ENCODE peak calls at places on chromosome 11, in eight cellular contexts. One of them, this sample, is unnamed.

GRCh38 chr11:35326266-35326879 is 93.0 kb downstream of the SLC1A2 start:
- DNase-seq in breast epithelium: no peak
- DNase-seq in K562: no peak
- DNase-seq in lung: no peak
- DNase-seq in iPS DF 6.9: no peak
- DNase-seq in IMR-90: no peak
- DNase-seq in fibroblast of lung: no peak
- DNase-seq in upper lobe of right lung: no peak
- DNase-seq in this sample: no peak

GRCh38 chr11:13074714-13075464 is 65.8 kb downstream of the RASSF10 start:
- DNase-seq in breast epithelium: no peak
- DNase-seq in K562: no peak
- DNase-seq in lung: no peak
- DNase-seq in iPS DF 6.9: no peak
- DNase-seq in IMR-90: no peak
- DNase-seq in fibroblast of lung: no peak
- DNase-seq in upper lobe of right lung: no peak
- DNase-seq in this sample: no peak

GRCh38 chr11:72235351-72236057 is 8.5 kb downstream of the PHOX2A start:
- DNase-seq in breast epithelium: no peak
- DNase-seq in K562: no peak
- DNase-seq in lung: no peak
- DNase-seq in iPS DF 6.9: no peak
- DNase-seq in IMR-90: no peak
- DNase-seq in fibroblast of lung: no peak
- DNase-seq in upper lobe of right lung: peak; percentile 47
- DNase-seq in this sample: no peak

GRCh38 chr11:69552951-69553350 is 71.5 kb downstream of the LINC01488 start:
- DNase-seq in breast epithelium: peak; percentile 6
- DNase-seq in K562: no peak
- DNase-seq in lung: no peak
- DNase-seq in iPS DF 6.9: no peak
- DNase-seq in IMR-90: no peak
- DNase-seq in fibroblast of lung: no peak
- DNase-seq in upper lobe of right lung: peak; percentile 54
- DNase-seq in this sample: no peak

GRCh38 chr11:118144301-118144701 is 8.3 kb downstream of the SCN4B start:
- DNase-seq in breast epithelium: no peak
- DNase-seq in K562: no peak
- DNase-seq in lung: no peak
- DNase-seq in iPS DF 6.9: no peak
- DNase-seq in IMR-90: no peak
- DNase-seq in fibroblast of lung: no peak
- DNase-seq in upper lobe of right lung: peak; percentile 28
- DNase-seq in this sample: no peak

GRCh38 chr11:108496643-108497256 is 1.4 kb downstream of the POGLUT3 start:
- DNase-seq in breast epithelium: no peak
- DNase-seq in K562: peak; percentile 38
- DNase-seq in lung: no peak
- DNase-seq in iPS DF 6.9: no peak
- DNase-seq in IMR-90: peak; percentile 31
- DNase-seq in fibroblast of lung: peak; percentile 52
- DNase-seq in upper lobe of right lung: no peak
- DNase-seq in this sample: no peak

GRCh38 chr11:92667446-92668165 is 301.8 kb upstream of the MTNR1B start:
- DNase-seq in breast epithelium: no peak
- DNase-seq in K562: no peak
- DNase-seq in lung: no peak
- DNase-seq in iPS DF 6.9: no peak
- DNase-seq in IMR-90: no peak
- DNase-seq in fibroblast of lung: no peak
- DNase-seq in upper lobe of right lung: no peak
- DNase-seq in this sample: no peak

GRCh38 chr11:78961186-78961782 is 386.6 kb upstream of the NARS2 start:
- DNase-seq in breast epithelium: no peak
- DNase-seq in K562: peak; percentile 24
- DNase-seq in lung: peak; percentile 41
- DNase-seq in iPS DF 6.9: peak; percentile 37
- DNase-seq in IMR-90: peak; percentile 46
- DNase-seq in fibroblast of lung: peak; percentile 20
- DNase-seq in upper lobe of right lung: no peak
- DNase-seq in this sample: peak; percentile 28

GRCh38 chr11:102157219-102157618 is 47.0 kb downstream of the YAP1 start:
- DNase-seq in breast epithelium: no peak
- DNase-seq in K562: no peak
- DNase-seq in lung: peak; percentile 51
- DNase-seq in iPS DF 6.9: no peak
- DNase-seq in IMR-90: peak; percentile 85
- DNase-seq in fibroblast of lung: peak; percentile 82
- DNase-seq in upper lobe of right lung: no peak
- DNase-seq in this sample: peak; percentile 82

GRCh38 chr11:128810784-128811514 is 56.1 kb downstream of the KCNJ1 start:
- DNase-seq in breast epithelium: no peak
- DNase-seq in K562: no peak
- DNase-seq in lung: no peak
- DNase-seq in iPS DF 6.9: no peak
- DNase-seq in IMR-90: no peak
- DNase-seq in fibroblast of lung: no peak
- DNase-seq in upper lobe of right lung: no peak
- DNase-seq in this sample: no peak
- H3K27ac ChIP-seq in breast epithelium: no peak overlapping the region
- H3K27ac ChIP-seq in K562: no peak overlapping the region
- H3K27ac ChIP-seq in lung: no peak overlapping the region
- H3K27ac ChIP-seq in iPS DF 6.9: no peak overlapping the region
- H3K27ac ChIP-seq in IMR-90: no peak overlapping the region
- H3K27ac ChIP-seq in fibroblast of lung: no peak overlapping the region
- H3K27ac ChIP-seq in upper lobe of right lung: no peak overlapping the region
- H3K27ac ChIP-seq in this sample: no peak overlapping the region

GRCh38 chr11:2345050-2345449 is 32.1 kb upstream of the CD81 start:
- DNase-seq in breast epithelium: no peak
- DNase-seq in K562: no peak
- DNase-seq in lung: no peak
- DNase-seq in iPS DF 6.9: no peak
- DNase-seq in IMR-90: no peak
- DNase-seq in fibroblast of lung: no peak
- DNase-seq in upper lobe of right lung: no peak
- DNase-seq in this sample: no peak
- H3K4me3 ChIP-seq in breast epithelium: no peak overlapping the region
- H3K4me3 ChIP-seq in K562: no peak overlapping the region
- H3K4me3 ChIP-seq in lung: no peak overlapping the region
- H3K4me3 ChIP-seq in iPS DF 6.9: no peak overlapping the region
- H3K4me3 ChIP-seq in IMR-90: no peak overlapping the region
- H3K4me3 ChIP-seq in fibroblast of lung: no peak overlapping the region
- H3K4me3 ChIP-seq in upper lobe of right lung: no peak overlapping the region
- H3K4me3 ChIP-seq in this sample: no peak overlapping the region

DNA sequence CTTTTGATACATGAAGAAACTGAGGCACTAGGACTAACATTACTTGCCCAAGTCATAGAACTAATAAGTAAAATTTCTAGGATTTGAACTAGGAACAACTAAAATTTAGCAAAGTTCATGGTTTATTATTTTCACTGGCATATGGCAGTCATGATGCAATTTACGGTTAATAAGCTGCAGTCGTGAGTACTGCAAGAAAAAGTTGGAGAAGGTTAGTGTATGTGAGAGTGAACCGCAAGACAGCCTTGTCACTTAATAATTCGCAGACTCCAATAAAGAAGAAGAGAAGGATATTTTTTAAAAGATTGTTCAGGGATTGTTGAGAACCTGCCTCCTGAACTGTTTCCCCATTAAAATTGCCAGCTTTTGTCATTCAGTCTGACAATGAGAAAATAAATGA is 663.4 kb upstream of the TENM4 start:
- DNase-seq in breast epithelium: no peak
- DNase-seq in K562: no peak
- DNase-seq in lung: no peak
- DNase-seq in iPS DF 6.9: no peak
- DNase-seq in IMR-90: no peak
- DNase-seq in fibroblast of lung: no peak
- DNase-seq in upper lobe of right lung: no peak
- DNase-seq in this sample: no peak
- H3K4me1 ChIP-seq in breast epithelium: no peaks in the 10 kb centered on the region
- H3K4me1 ChIP-seq in K562: no peaks in the 10 kb centered on the region
- H3K4me1 ChIP-seq in lung: no peaks in the 10 kb centered on the region
- H3K4me1 ChIP-seq in iPS DF 6.9: no peaks in the 10 kb centered on the region
- H3K4me1 ChIP-seq in IMR-90: peaks cover 5% of the 10 kb centered on the region
- H3K4me1 ChIP-seq in fibroblast of lung: peaks cover 4% of the 10 kb centered on the region
- H3K4me1 ChIP-seq in upper lobe of right lung: no peaks in the 10 kb centered on the region
- H3K4me1 ChIP-seq in this sample: no peaks in the 10 kb centered on the region

DNA sequence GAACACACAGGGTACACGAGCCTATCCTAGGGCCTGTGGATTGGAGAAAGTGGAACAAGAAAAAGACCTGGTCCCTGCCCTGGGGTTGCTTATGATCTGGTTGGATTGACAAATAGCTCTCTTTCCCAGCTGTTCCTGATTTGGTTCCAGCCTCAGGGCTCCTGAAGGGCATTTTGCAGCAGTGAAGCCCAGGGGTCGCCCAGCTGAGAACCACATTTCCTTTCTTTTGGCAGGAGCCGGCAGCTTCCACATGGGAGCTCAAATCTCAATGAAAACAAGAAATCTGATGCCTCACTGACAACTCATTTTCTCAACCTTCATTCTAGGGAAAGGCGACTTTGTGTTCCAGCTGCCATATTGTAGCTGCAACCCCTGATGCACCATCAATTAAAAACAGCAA is 140.6 kb upstream of the CADM1 start:
- DNase-seq in breast epithelium: no peak
- DNase-seq in K562: no peak
- DNase-seq in lung: no peak
- DNase-seq in iPS DF 6.9: no peak
- DNase-seq in IMR-90: peak; percentile 65
- DNase-seq in fibroblast of lung: peak; percentile 45
- DNase-seq in upper lobe of right lung: no peak
- DNase-seq in this sample: no peak
- H3K27ac ChIP-seq in breast epithelium: no peak overlapping the region
- H3K27ac ChIP-seq in K562: no peak overlapping the region
- H3K27ac ChIP-seq in lung: no peak overlapping the region
- H3K27ac ChIP-seq in iPS DF 6.9: no peak overlapping the region
- H3K27ac ChIP-seq in IMR-90: no peak overlapping the region
- H3K27ac ChIP-seq in fibroblast of lung: no peak overlapping the region
- H3K27ac ChIP-seq in upper lobe of right lung: no peak overlapping the region
- H3K27ac ChIP-seq in this sample: no peak overlapping the region

This sample was measured in thyroid gland.